ENCODE peak calls at places on chromosome 20, in eight cellular contexts. A, I, O, E, S, H, J and G are unnamed samples.

GRCh38 chr20:49890651-49891361 is 24.5 kb downstream of the SPATA2 start:
- DNase-seq in E (no peak), H (no peak), S (peak), I (no peak), O (no peak), J (no peak), A (no peak), G (no peak)

GRCh38 chr20:53621482-53622246 is 28.0 kb upstream of the ZNF217 start:
- DNase-seq in E (peak), H (peak), O (peak), S (peak), I (peak), A (peak), J (peak), G (peak)

GRCh38 chr20:52312131-52312729 is 120.7 kb upstream of the ZFP64 start:
- DNase-seq in O (no peak), I (peak), A (peak), H (no peak), J (peak), E (peak), S (peak), G (peak)

GRCh38 chr20:55678126-55678525 is 327.2 kb downstream of the CBLN4 start:
- DNase-seq in H (no peak), J (no peak), A (no peak), I (no peak), O (no peak), E (no peak), S (no peak), G (no peak)

GRCh38 chr20:45927071-45927878 is 7.2 kb upstream of the PCIF1 start:
- DNase-seq in E (no peak), J (no peak), O (no peak), H (no peak), I (no peak), S (no peak), A (no peak), G (no peak)

GRCh38 chr20:7359739-7360138 is 580.5 kb downstream of the HAO1 start:
- DNase-seq in O (no peak), A (no peak), S (no peak), E (peak), I (no peak), J (no peak), H (no peak), G (no peak)

GRCh38 chr20:7971536-7972285 is 31.5 kb upstream of the HAO1 start:
- DNase-seq in A (peak), H (no peak), S (no peak), J (no peak), E (no peak), O (no peak), I (no peak), G (no peak)

GRCh38 chr20:57792386-57793095 is 82.7 kb upstream of the PMEPA1 start:
- DNase-seq in J (no peak), H (no peak), I (peak), A (no peak), S (no peak), O (no peak), E (no peak), G (no peak)

GRCh38 chr20:36004045-36004444 is 35.7 kb downstream of the CNBD2 start:
- DNase-seq in H (no peak), J (no peak), A (no peak), O (no peak), I (no peak), S (no peak), E (no peak), G (peak)

GRCh38 chr20:37567671-37568588 is 40.3 kb upstream of the BLCAP start:
- DNase-seq in I (peak), J (peak), E (no peak), S (no peak), A (no peak), O (no peak), H (peak), G (no peak)

GRCh38 chr20:36802326-36803223 is 29.0 kb upstream of the DSN1 start:
- DNase-seq in E (no peak), J (no peak), O (no peak), S (no peak), I (peak), H (no peak), A (peak), G (peak)

GRCh38 chr20:37575884-37576283 is 48.2 kb upstream of the BLCAP start:
- DNase-seq in J (no peak), O (no peak), S (no peak), A (no peak), E (no peak), H (no peak), I (no peak), G (no peak)

GRCh38 chr20:60362531-60362930 is 404.3 kb downstream of the CDH26 start:
- DNase-seq in H (no peak), J (no peak), I (no peak), A (no peak), E (no peak), S (no peak), O (no peak), G (no peak)

GRCh38 chr20:64093013-64093503 is 8.9 kb upstream of the LKAAEAR1 start:
- DNase-seq in J (no peak), I (no peak), E (no peak), S (no peak), O (no peak), H (no peak), A (no peak), G (no peak)

GRCh38 chr20:41635158-41635557 is 17.0 kb upstream of the CHD6 start:
- DNase-seq in H (no peak), S (no peak), A (no peak), I (no peak), J (no peak), O (no peak), E (no peak), G (no peak)

GRCh38 chr20:50710492-50711063 is 19.2 kb upstream of the RIPOR3 start:
- DNase-seq in S (no peak), H (no peak), O (no peak), E (no peak), J (peak), I (peak), A (peak), G (peak)

GRCh38 chr20:57795347-57795697 is 85.5 kb upstream of the PMEPA1 start:
- DNase-seq in I (peak), S (no peak), O (no peak), E (no peak), J (peak), H (no peak), A (peak), G (no peak)

GRCh38 chr20:34089655-34090324 is 22.3 kb downstream of the EIF2S2 start:
- DNase-seq in I (no peak), S (no peak), A (no peak), J (no peak), O (no peak), H (no peak), E (no peak), G (no peak)

GRCh38 chr20:45174434-45175364 is at the start of gene PI3:
- DNase-seq in H (no peak), E (no peak), I (peak), A (no peak), J (no peak), S (no peak), O (peak), G (peak)

GRCh38 chr20:19875746-19876145 is 117.7 kb downstream of the RIN2 start:
- DNase-seq in H (no peak), I (no peak), S (no peak), E (no peak), J (peak), O (no peak), A (no peak), G (peak)

GRCh38 chr20:21623781-21624094 is 81.7 kb upstream of the PAX1 start:
- DNase-seq in S (no peak), O (no peak), I (no peak), E (no peak), H (no peak), A (no peak), J (no peak), G (no peak)

GRCh38 chr20:39181490-39181889 is 219.3 kb downstream of the DHX35 start:
- DNase-seq in I (no peak), S (no peak), A (no peak), O (no peak), E (no peak), J (no peak), H (no peak), G (no peak)

GRCh38 chr20:11076434-11076833 is 402.6 kb upstream of the JAG1 start:
- DNase-seq in E (no peak), J (no peak), H (no peak), A (no peak), S (peak), O (no peak), I (no peak), G (no peak)

GRCh38 chr20:47610247-47610944 is 108.7 kb downstream of the NCOA3 start:
- DNase-seq in E (peak), H (no peak), O (no peak), A (peak), I (peak), J (peak), S (no peak), G (peak)

GRCh38 chr20:16175322-16175721 is 397.9 kb downstream of the KIF16B start:
- DNase-seq in H (no peak), I (no peak), E (peak), O (no peak), S (no peak), A (no peak), J (no peak), G (no peak)

GRCh38 chr20:59792300-59792699 is 141.1 kb downstream of the SYCP2 start:
- DNase-seq in A (no peak), J (no peak), I (no peak), H (no peak), O (no peak), E (no peak), S (no peak), G (no peak)

GRCh38 chr20:8656335-8656734 is 412.6 kb upstream of the PLCB4 start:
- DNase-seq in J (no peak), O (no peak), H (no peak), I (no peak), S (no peak), A (no peak), E (no peak), G (peak)

GRCh38 chr20:64161595-64162238 is 2.5 kb upstream of the MYT1 start:
- DNase-seq in I (peak), J (peak), H (peak), O (peak), E (no peak), S (no peak), A (peak), G (peak)

GRCh38 chr20:23826541-23827018 is at the start of gene CST2:
- DNase-seq in S (no peak), A (no peak), I (peak), O (no peak), E (no peak), H (no peak), J (peak), G (peak)

GRCh38 chr20:38031957-38032356 is 1.3 kb downstream of the TTI1 start:
- DNase-seq in A (no peak), S (no peak), I (peak), H (no peak), J (no peak), O (no peak), E (no peak), G (no peak)

GRCh38 chr20:57718490-57719009 is 8.7 kb upstream of the PMEPA1 start:
- DNase-seq in I (peak), E (peak), H (peak), S (peak), A (peak), O (peak), J (peak), G (peak)

GRCh38 chr20:35598899-35599775 is 16.5 kb upstream of the SPAG4 start:
- DNase-seq in H (no peak), E (no peak), I (no peak), O (no peak), J (no peak), S (no peak), A (no peak), G (no peak)

GRCh38 chr20:23651117-23651516 is 13.4 kb upstream of the CST3 start:
- DNase-seq in O (no peak), J (no peak), I (no peak), A (no peak), E (no peak), S (no peak), H (no peak), G (no peak)

GRCh38 chr20:57523782-57524181 is 1.2 kb downstream of the CTCFL start:
- DNase-seq in S (no peak), J (no peak), O (no peak), A (no peak), E (no peak), H (no peak), I (no peak), G (no peak)

GRCh38 chr20:52859156-52859887 is 112.8 kb upstream of the TSHZ2 start:
- DNase-seq in E (no peak), O (peak), H (no peak), J (no peak), I (peak), S (peak), A (no peak), G (peak)

GRCh38 chr20:53657289-53657678 is 63.6 kb upstream of the ZNF217 start:
- DNase-seq in O (no peak), I (no peak), S (no peak), E (peak), A (no peak), H (no peak), J (no peak), G (peak)

GRCh38 chr20:57986776-57987175 is 241.7 kb downstream of the ANKRD60 start:
- DNase-seq in S (no peak), J (no peak), H (no peak), E (no peak), A (no peak), I (no peak), O (no peak), G (no peak)

DNA sequence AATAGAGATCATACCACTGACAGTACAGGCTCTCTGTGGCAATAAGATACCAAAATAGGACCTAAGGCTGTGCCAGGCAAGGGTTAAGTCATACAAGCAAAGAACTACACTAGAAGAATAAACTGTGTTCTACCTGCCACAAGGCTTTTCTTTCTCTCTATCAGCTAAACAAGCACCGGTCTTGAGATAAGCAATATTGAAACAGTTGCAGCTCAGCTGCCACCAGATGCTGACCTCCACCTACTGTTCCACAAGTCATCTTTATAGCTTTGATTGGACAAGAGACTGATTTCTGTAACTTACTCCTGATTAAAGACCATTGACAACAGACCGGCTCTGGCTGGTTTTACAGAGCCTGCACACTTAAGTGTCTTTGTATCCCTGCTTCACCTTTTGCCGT is 24.1 kb downstream of the SCP2D1 start:
- DNase-seq in H (no peak), J (no peak), I (no peak), E (no peak), O (no peak), A (no peak), S (no peak), G (no peak)
- H3K9ac ChIP-seq in H (no peak), J (no peak), I (no peak), E (no peak), O (no peak), A (no peak), S (no peak), G (no peak)

GRCh38 chr20:3805594-3806264 is 9.6 kb downstream of the CDC25B start:
- DNase-seq in S (no peak), H (no peak), A (peak), J (peak), E (no peak), I (peak), O (peak), G (peak)
- H3K4me3 ChIP-seq in S (no peak), H (no peak), A (no peak), J (peak), E (no peak), I (no peak), O (no peak), G (peak)

DNA sequence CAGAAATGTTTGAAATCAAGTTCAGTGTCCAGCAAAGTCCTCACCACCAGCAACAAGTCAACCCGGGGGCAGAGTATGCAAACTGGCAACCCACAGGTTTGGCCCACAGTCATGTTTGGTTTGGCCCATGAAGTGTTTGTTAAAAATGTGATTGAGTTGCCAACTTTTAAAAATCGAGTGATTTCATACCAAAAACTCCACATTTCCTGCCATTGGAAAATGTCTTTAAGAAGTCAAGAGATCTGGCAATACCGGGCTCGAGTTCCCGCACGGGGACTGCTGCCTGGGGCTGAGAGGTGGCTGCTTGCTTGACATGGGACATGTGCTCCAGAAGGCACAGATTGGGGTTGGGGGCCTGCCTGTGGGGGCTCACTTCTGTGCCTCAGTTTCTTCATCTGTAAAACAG is 36.1 kb downstream of the PREX1 start:
- DNase-seq in S (no peak), H (no peak), J (peak), O (no peak), A (peak), E (no peak), I (peak), G (no peak)
- H3K9ac ChIP-seq in S (no peak), H (no peak), J (no peak), O (no peak), A (no peak), E (no peak), I (no peak), G (peak)

GRCh38 chr20:62816031-62816878 is 595 bp upstream of the COL9A3 start:
- DNase-seq in I (no peak), A (peak), J (peak), S (peak), E (no peak), H (peak), O (no peak), G (peak)

GRCh38 chr20:62817975-62818591 is 1.2 kb downstream of the COL9A3 start:
- DNase-seq in J (no peak), O (no peak), I (no peak), A (no peak), E (no peak), H (no peak), S (no peak), G (no peak)

GRCh38 chr20:62815066-62815991 is 1.5 kb upstream of the COL9A3 start:
- DNase-seq in A (peak), I (peak), S (peak), E (no peak), J (no peak), H (peak), O (no peak), G (peak)

GRCh38 chr20:62818592-62819493 is 2.0 kb downstream of the COL9A3 start:
- DNase-seq in E (no peak), I (no peak), J (peak), S (peak), A (peak), H (no peak), O (peak), G (no peak)

GRCh38 chr20:62816879-62817873 is at the start of gene COL9A3:
- DNase-seq in H (peak), J (peak), S (peak), E (no peak), I (no peak), A (no peak), O (no peak), G (no peak)
- H3K4me3 ChIP-seq in H (peak), J (peak), S (peak), E (no peak), I (peak), A (peak), O (no peak), G (peak)

DNA sequence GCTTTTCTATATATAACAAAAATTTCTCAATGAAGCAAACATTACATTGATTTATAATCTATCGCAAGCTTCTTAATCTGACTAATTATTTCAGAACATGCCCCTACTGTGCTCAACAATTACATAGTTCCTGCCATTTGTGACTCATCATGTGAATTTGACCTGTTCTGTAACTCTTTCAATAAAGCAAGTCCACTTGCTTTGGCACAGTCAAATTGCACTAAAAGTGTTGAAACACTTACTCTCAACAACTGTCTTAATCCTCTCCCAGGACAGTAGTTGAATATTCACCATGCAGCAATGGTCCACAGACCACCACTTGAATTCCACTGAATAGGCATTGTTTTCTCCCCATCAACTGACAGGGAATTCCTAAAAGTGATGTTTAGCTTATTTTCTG is 67.7 kb upstream of the SPTLC3 start:
- DNase-seq in J (no peak), S (no peak), O (no peak), A (no peak), E (no peak), H (no peak), I (peak), G (no peak)
- H3K9ac ChIP-seq in J (no peak), S (no peak), O (no peak), A (no peak), E (no peak), H (no peak), I (no peak), G (no peak)

GRCh38 chr20:5136096-5136495 is 9.3 kb downstream of the CDS2 start:
- DNase-seq in J (no peak), O (no peak), H (no peak), E (no peak), S (no peak), A (no peak), I (no peak), G (no peak)
- H3K4me3 ChIP-seq in J (no peak), O (no peak), H (no peak), E (no peak), S (no peak), A (no peak), I (no peak), G (no peak)

GRCh38 chr20:4071177-4071723 is 55.9 kb upstream of the RNF24 start:
- DNase-seq in E (no peak), I (no peak), H (no peak), A (no peak), J (peak), O (no peak), S (no peak), G (no peak)

GRCh38 chr20:4070323-4071176 is 55.2 kb upstream of the RNF24 start:
- DNase-seq in O (no peak), J (no peak), I (no peak), H (no peak), A (no peak), S (no peak), E (no peak), G (no peak)

GRCh38 chr20:4067600-4068261 is 52.4 kb upstream of the RNF24 start:
- DNase-seq in I (peak), S (no peak), E (no peak), H (no peak), O (no peak), J (peak), A (peak), G (peak)

GRCh38 chr20:4068708-4069107 is 53.4 kb upstream of the RNF24 start:
- DNase-seq in S (no peak), H (no peak), O (peak), I (peak), E (no peak), A (no peak), J (no peak), G (no peak)

GRCh38 chr20:4069741-4070140 is 54.4 kb upstream of the RNF24 start:
- DNase-seq in H (no peak), S (no peak), I (peak), E (no peak), J (no peak), A (peak), O (no peak), G (peak)
- H3K9ac ChIP-seq in H (no peak), S (no peak), I (no peak), E (no peak), J (peak), A (no peak), O (no peak), G (peak)

DNA sequence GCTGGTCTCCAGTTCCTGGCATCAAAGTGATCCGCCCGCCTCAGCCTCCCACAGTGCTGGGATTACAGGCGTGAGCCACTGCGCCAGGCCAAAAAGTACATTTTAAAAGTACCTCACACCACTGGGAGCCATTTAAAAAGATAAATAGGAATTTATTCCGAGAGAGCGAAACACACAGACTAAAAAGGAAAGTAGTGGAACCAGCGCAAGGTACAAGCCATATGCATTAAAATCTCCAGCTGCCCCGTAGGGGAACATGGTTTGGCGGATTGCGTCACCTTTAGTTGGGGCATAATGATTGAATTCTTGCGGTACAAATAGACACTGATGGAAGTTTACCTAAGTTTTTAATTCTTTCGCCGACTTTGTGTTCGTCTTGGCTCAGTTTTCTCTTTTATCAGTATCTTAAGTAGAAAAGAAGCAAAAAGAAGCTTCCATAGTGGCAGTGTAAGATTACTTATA is 1.3 kb downstream of the RAD21L1 start:
- DNase-seq in A (no peak), O (no peak), E (no peak), H (no peak), S (no peak), I (no peak), J (no peak), G (no peak)
- H3K4me3 ChIP-seq in A (peak), O (no peak), E (no peak), H (peak), S (no peak), I (peak), J (peak), G (peak)